ENCODE peak calls at places on chromosomes 7 and 10, in ten cellular contexts. One of them, this sample, is unnamed.
A peak's percentile ranks its signal among the peaks of the same experiment; 100 is the strongest.

GRCh38 chr10:96450514-96451207 is 63.1 kb downstream of the TLL2 start:
- DNase-seq in neural progenitor cell: peak; percentile 82
- DNase-seq in frontal cortex: no peak
- DNase-seq in COLO829: no peak
- DNase-seq in NCI-H1417: no peak
- DNase-seq in pons: no peak
- DNase-seq in T-helper 17 cell: no peak
- DNase-seq in NCI-H2081: no peak
- DNase-seq in CD4-positive, CD25-positive, alpha-beta regulatory T cell: no peak
- DNase-seq in Caco-2: no peak
- DNase-seq in this sample: no peak

GRCh38 chr7:93461350-93461749 is 113.2 kb downstream of the CALCR start:
- DNase-seq in Caco-2: no peak
- DNase-seq in frontal cortex: no peak
- DNase-seq in NCI-H1417: peak; percentile 77
- DNase-seq in pons: peak; percentile 63
- DNase-seq in CD4-positive, CD25-positive, alpha-beta regulatory T cell: no peak
- DNase-seq in NCI-H2081: peak; percentile 58
- DNase-seq in T-helper 17 cell: no peak
- DNase-seq in COLO829: no peak
- DNase-seq in neural progenitor cell: peak; percentile 5
- DNase-seq in this sample: no peak

GRCh38 chr10:114486938-114487814 is 82.9 kb upstream of the AFAP1L2 start:
- DNase-seq in frontal cortex: no peak
- DNase-seq in NCI-H2081: no peak
- DNase-seq in T-helper 17 cell: no peak
- DNase-seq in pons: no peak
- DNase-seq in neural progenitor cell: no peak
- DNase-seq in CD4-positive, CD25-positive, alpha-beta regulatory T cell: no peak
- DNase-seq in COLO829: no peak
- DNase-seq in Caco-2: no peak
- DNase-seq in NCI-H1417: peak; percentile 12
- DNase-seq in this sample: no peak

GRCh38 chr10:16690417-16690816 is 126.8 kb downstream of the RSU1 start:
- DNase-seq in frontal cortex: no peak
- DNase-seq in NCI-H1417: no peak
- DNase-seq in T-helper 17 cell: no peak
- DNase-seq in Caco-2: no peak
- DNase-seq in CD4-positive, CD25-positive, alpha-beta regulatory T cell: no peak
- DNase-seq in pons: no peak
- DNase-seq in neural progenitor cell: no peak
- DNase-seq in COLO829: no peak
- DNase-seq in NCI-H2081: no peak
- DNase-seq in this sample: no peak

GRCh38 chr7:8511810-8512209 is 78.4 kb downstream of the NXPH1 start:
- DNase-seq in NCI-H2081: no peak
- DNase-seq in pons: no peak
- DNase-seq in T-helper 17 cell: no peak
- DNase-seq in NCI-H1417: peak; percentile 11
- DNase-seq in neural progenitor cell: no peak
- DNase-seq in Caco-2: no peak
- DNase-seq in CD4-positive, CD25-positive, alpha-beta regulatory T cell: no peak
- DNase-seq in frontal cortex: no peak
- DNase-seq in COLO829: no peak
- DNase-seq in this sample: no peak

GRCh38 chr10:58781873-58782488 is 269.3 kb downstream of the BICC1 start:
- DNase-seq in frontal cortex: peak; percentile 14
- DNase-seq in neural progenitor cell: peak; percentile 56
- DNase-seq in T-helper 17 cell: no peak
- DNase-seq in CD4-positive, CD25-positive, alpha-beta regulatory T cell: no peak
- DNase-seq in Caco-2: peak; percentile 78
- DNase-seq in NCI-H2081: peak; percentile 19
- DNase-seq in COLO829: peak; percentile 23
- DNase-seq in NCI-H1417: peak; percentile 74
- DNase-seq in pons: peak; percentile 81
- DNase-seq in this sample: no peak

GRCh38 chr7:117564080-117564479 is 84.3 kb downstream of the CFTR start:
- DNase-seq in T-helper 17 cell: no peak
- DNase-seq in neural progenitor cell: no peak
- DNase-seq in frontal cortex: no peak
- DNase-seq in NCI-H1417: no peak
- DNase-seq in pons: no peak
- DNase-seq in COLO829: no peak
- DNase-seq in CD4-positive, CD25-positive, alpha-beta regulatory T cell: no peak
- DNase-seq in NCI-H2081: no peak
- DNase-seq in Caco-2: no peak
- DNase-seq in this sample: no peak

GRCh38 chr7:142375710-142376313 is 118.0 kb upstream of the PRSS58 start:
- DNase-seq in Caco-2: peak; percentile 73
- DNase-seq in T-helper 17 cell: no peak
- DNase-seq in frontal cortex: no peak
- DNase-seq in NCI-H1417: no peak
- DNase-seq in CD4-positive, CD25-positive, alpha-beta regulatory T cell: no peak
- DNase-seq in pons: no peak
- DNase-seq in neural progenitor cell: peak; percentile 59
- DNase-seq in COLO829: no peak
- DNase-seq in NCI-H2081: no peak
- DNase-seq in this sample: no peak

GRCh38 chr7:157831143-157831900 is 494.5 kb downstream of the DNAJB6 start:
- DNase-seq in NCI-H2081: no peak
- DNase-seq in CD4-positive, CD25-positive, alpha-beta regulatory T cell: no peak
- DNase-seq in COLO829: no peak
- DNase-seq in NCI-H1417: no peak
- DNase-seq in neural progenitor cell: no peak
- DNase-seq in frontal cortex: no peak
- DNase-seq in Caco-2: no peak
- DNase-seq in T-helper 17 cell: no peak
- DNase-seq in pons: no peak
- DNase-seq in this sample: no peak

GRCh38 chr7:90180649-90181048 is 26.4 kb downstream of the STEAP1 start:
- DNase-seq in T-helper 17 cell: no peak
- DNase-seq in Caco-2: no peak
- DNase-seq in frontal cortex: no peak
- DNase-seq in NCI-H2081: no peak
- DNase-seq in neural progenitor cell: no peak
- DNase-seq in COLO829: no peak
- DNase-seq in pons: no peak
- DNase-seq in NCI-H1417: no peak
- DNase-seq in CD4-positive, CD25-positive, alpha-beta regulatory T cell: no peak
- DNase-seq in this sample: no peak

GRCh38 chr7:134368851-134369533 is 52.3 kb upstream of the SLC35B4 start:
- DNase-seq in pons: no peak
- DNase-seq in NCI-H2081: no peak
- DNase-seq in T-helper 17 cell: no peak
- DNase-seq in CD4-positive, CD25-positive, alpha-beta regulatory T cell: no peak
- DNase-seq in COLO829: peak; percentile 94
- DNase-seq in Caco-2: peak; percentile 9
- DNase-seq in NCI-H1417: peak; percentile 58
- DNase-seq in frontal cortex: no peak
- DNase-seq in neural progenitor cell: no peak
- DNase-seq in this sample: no peak

GRCh38 chr10:12833451-12833850 is 168.1 kb downstream of the CCDC3 start:
- DNase-seq in T-helper 17 cell: no peak
- DNase-seq in CD4-positive, CD25-positive, alpha-beta regulatory T cell: no peak
- DNase-seq in NCI-H2081: no peak
- DNase-seq in pons: no peak
- DNase-seq in NCI-H1417: no peak
- DNase-seq in frontal cortex: no peak
- DNase-seq in COLO829: no peak
- DNase-seq in Caco-2: no peak
- DNase-seq in neural progenitor cell: no peak
- DNase-seq in this sample: no peak

GRCh38 chr10:103784089-103784488 is 71.3 kb downstream of the SH3PXD2A start:
- DNase-seq in Caco-2: no peak
- DNase-seq in NCI-H2081: no peak
- DNase-seq in pons: no peak
- DNase-seq in COLO829: no peak
- DNase-seq in T-helper 17 cell: no peak
- DNase-seq in neural progenitor cell: no peak
- DNase-seq in NCI-H1417: no peak
- DNase-seq in frontal cortex: no peak
- DNase-seq in CD4-positive, CD25-positive, alpha-beta regulatory T cell: no peak
- DNase-seq in this sample: no peak

GRCh38 chr7:45700556-45700955 is 126.4 kb downstream of the ADCY1 start:
- DNase-seq in frontal cortex: no peak
- DNase-seq in T-helper 17 cell: no peak
- DNase-seq in Caco-2: no peak
- DNase-seq in COLO829: no peak
- DNase-seq in pons: no peak
- DNase-seq in NCI-H1417: no peak
- DNase-seq in CD4-positive, CD25-positive, alpha-beta regulatory T cell: no peak
- DNase-seq in NCI-H2081: no peak
- DNase-seq in neural progenitor cell: no peak
- DNase-seq in this sample: no peak

GRCh38 chr7:142401951-142402350 is 144.1 kb upstream of the PRSS58 start:
- DNase-seq in T-helper 17 cell: no peak
- DNase-seq in neural progenitor cell: no peak
- DNase-seq in Caco-2: no peak
- DNase-seq in frontal cortex: no peak
- DNase-seq in pons: no peak
- DNase-seq in CD4-positive, CD25-positive, alpha-beta regulatory T cell: no peak
- DNase-seq in NCI-H1417: no peak
- DNase-seq in NCI-H2081: no peak
- DNase-seq in COLO829: no peak
- DNase-seq in this sample: no peak

GRCh38 chr7:133484135-133484534 is 231.3 kb downstream of the EXOC4 start:
- DNase-seq in frontal cortex: no peak
- DNase-seq in neural progenitor cell: no peak
- DNase-seq in T-helper 17 cell: no peak
- DNase-seq in COLO829: no peak
- DNase-seq in Caco-2: no peak
- DNase-seq in pons: no peak
- DNase-seq in NCI-H2081: no peak
- DNase-seq in CD4-positive, CD25-positive, alpha-beta regulatory T cell: no peak
- DNase-seq in NCI-H1417: peak; percentile 35
- DNase-seq in this sample: no peak

GRCh38 chr10:649445-649797 is 40.0 kb downstream of the DIP2C start:
- DNase-seq in frontal cortex: no peak
- DNase-seq in NCI-H1417: no peak
- DNase-seq in NCI-H2081: no peak
- DNase-seq in COLO829: no peak
- DNase-seq in neural progenitor cell: no peak
- DNase-seq in pons: no peak
- DNase-seq in Caco-2: no peak
- DNase-seq in CD4-positive, CD25-positive, alpha-beta regulatory T cell: no peak
- DNase-seq in T-helper 17 cell: no peak
- DNase-seq in this sample: no peak

GRCh38 chr7:107694395-107694794 is 33.8 kb downstream of the SLC26A4 start:
- DNase-seq in pons: peak; percentile 89
- DNase-seq in NCI-H2081: peak; percentile 44
- DNase-seq in Caco-2: no peak
- DNase-seq in neural progenitor cell: no peak
- DNase-seq in CD4-positive, CD25-positive, alpha-beta regulatory T cell: no peak
- DNase-seq in COLO829: peak; percentile 81
- DNase-seq in NCI-H1417: peak; percentile 36
- DNase-seq in frontal cortex: no peak
- DNase-seq in T-helper 17 cell: no peak
- DNase-seq in this sample: no peak

GRCh38 chr7:28183627-28184026 is 3.0 kb upstream of the JAZF1 start:
- DNase-seq in pons: no peak
- DNase-seq in NCI-H1417: no peak
- DNase-seq in NCI-H2081: no peak
- DNase-seq in T-helper 17 cell: no peak
- DNase-seq in CD4-positive, CD25-positive, alpha-beta regulatory T cell: no peak
- DNase-seq in Caco-2: no peak
- DNase-seq in neural progenitor cell: no peak
- DNase-seq in frontal cortex: no peak
- DNase-seq in COLO829: no peak
- DNase-seq in this sample: no peak

GRCh38 chr7:34057956-34058355 is 152.6 kb downstream of the BMPER start:
- DNase-seq in CD4-positive, CD25-positive, alpha-beta regulatory T cell: no peak
- DNase-seq in Caco-2: no peak
- DNase-seq in frontal cortex: no peak
- DNase-seq in NCI-H2081: no peak
- DNase-seq in pons: no peak
- DNase-seq in COLO829: no peak
- DNase-seq in neural progenitor cell: no peak
- DNase-seq in NCI-H1417: no peak
- DNase-seq in T-helper 17 cell: no peak
- DNase-seq in this sample: no peak

GRCh38 chr10:79105164-79105739 is 36.5 kb downstream of the ZMIZ1 start:
- DNase-seq in NCI-H1417: peak; percentile 7
- DNase-seq in frontal cortex: no peak
- DNase-seq in pons: no peak
- DNase-seq in neural progenitor cell: peak; percentile 24
- DNase-seq in CD4-positive, CD25-positive, alpha-beta regulatory T cell: no peak
- DNase-seq in Caco-2: no peak
- DNase-seq in COLO829: no peak
- DNase-seq in NCI-H2081: no peak
- DNase-seq in T-helper 17 cell: no peak
- DNase-seq in this sample: no peak

GRCh38 chr10:132397036-132397541 is at the start of gene PWWP2B:
- DNase-seq in neural progenitor cell: peak; percentile 70
- DNase-seq in CD4-positive, CD25-positive, alpha-beta regulatory T cell: peak; percentile 54
- DNase-seq in COLO829: no peak
- DNase-seq in pons: no peak
- DNase-seq in NCI-H1417: peak; percentile 17
- DNase-seq in NCI-H2081: no peak
- DNase-seq in frontal cortex: peak; percentile 84
- DNase-seq in T-helper 17 cell: peak; percentile 59
- DNase-seq in Caco-2: peak; percentile 69
- DNase-seq in this sample: peak; percentile 79

GRCh38 chr7:114931656-114932011 is 9.7 kb downstream of the MDFIC start:
- DNase-seq in pons: no peak
- DNase-seq in frontal cortex: no peak
- DNase-seq in neural progenitor cell: no peak
- DNase-seq in T-helper 17 cell: no peak
- DNase-seq in Caco-2: no peak
- DNase-seq in CD4-positive, CD25-positive, alpha-beta regulatory T cell: peak; percentile 10
- DNase-seq in NCI-H1417: no peak
- DNase-seq in COLO829: peak; percentile 40
- DNase-seq in NCI-H2081: no peak
- DNase-seq in this sample: no peak

GRCh38 chr7:4836206-4836661 is 25.6 kb downstream of the PAPOLB start:
- DNase-seq in pons: no peak
- DNase-seq in neural progenitor cell: no peak
- DNase-seq in COLO829: no peak
- DNase-seq in T-helper 17 cell: no peak
- DNase-seq in NCI-H1417: no peak
- DNase-seq in Caco-2: no peak
- DNase-seq in frontal cortex: no peak
- DNase-seq in NCI-H2081: no peak
- DNase-seq in CD4-positive, CD25-positive, alpha-beta regulatory T cell: no peak
- DNase-seq in this sample: no peak

This sample was measured in ovary.